ENCODE peak calls at places on chromosomes 1 and 21, in eight cellular contexts. One of them, this sample, is unnamed. For H3K36me3 and H3K27me3, the result is how much of the 10 kb centered on the place peaks cover.

GRCh38 chr1:196497824-196498223 is 110.4 kb downstream of the KCNT2 start:
- DNase-seq in heart right ventricle: no peak
- DNase-seq in uterus: no peak
- DNase-seq in K562: no peak
- DNase-seq in stomach: no peak
- DNase-seq in left ventricle myocardium inferior: no peak
- DNase-seq in mammary epithelial cell: no peak
- DNase-seq in endothelial cell of umbilical vein: no peak
- DNase-seq in this sample: no peak

GRCh38 chr1:35192056-35192852 is 691 bp downstream of the SFPQ start:
- DNase-seq in K562: peak
- DNase-seq in left ventricle myocardium inferior: peak
- DNase-seq in uterus: peak
- DNase-seq in mammary epithelial cell: peak
- DNase-seq in stomach: peak
- DNase-seq in endothelial cell of umbilical vein: peak
- DNase-seq in heart right ventricle: peak
- DNase-seq in this sample: peak

GRCh38 chr21:40881767-40882166 is 34.8 kb upstream of the DSCAM start:
- DNase-seq in K562: no peak
- DNase-seq in uterus: no peak
- DNase-seq in mammary epithelial cell: no peak
- DNase-seq in endothelial cell of umbilical vein: no peak
- DNase-seq in left ventricle myocardium inferior: no peak
- DNase-seq in stomach: peak
- DNase-seq in heart right ventricle: no peak
- DNase-seq in this sample: no peak

GRCh38 chr1:110607663-110608230 is 1.6 kb upstream of the KCNA2 start:
- DNase-seq in mammary epithelial cell: no peak
- DNase-seq in uterus: no peak
- DNase-seq in left ventricle myocardium inferior: no peak
- DNase-seq in endothelial cell of umbilical vein: no peak
- DNase-seq in stomach: no peak
- DNase-seq in heart right ventricle: no peak
- DNase-seq in K562: no peak
- DNase-seq in this sample: no peak

GRCh38 chr1:29213055-29213454 is 17.7 kb downstream of the MECR start:
- DNase-seq in stomach: no peak
- DNase-seq in endothelial cell of umbilical vein: no peak
- DNase-seq in left ventricle myocardium inferior: no peak
- DNase-seq in heart right ventricle: no peak
- DNase-seq in uterus: no peak
- DNase-seq in mammary epithelial cell: no peak
- DNase-seq in K562: no peak
- DNase-seq in this sample: no peak

GRCh38 chr1:3501856-3502665 is 47.6 kb downstream of the ARHGEF16 start:
- DNase-seq in endothelial cell of umbilical vein: peak
- DNase-seq in left ventricle myocardium inferior: peak
- DNase-seq in heart right ventricle: peak
- DNase-seq in uterus: no peak
- DNase-seq in stomach: peak
- DNase-seq in K562: peak
- DNase-seq in mammary epithelial cell: peak
- DNase-seq in this sample: peak

GRCh38 chr1:176575991-176576390 is 113.0 kb downstream of the PAPPA2 start:
- DNase-seq in endothelial cell of umbilical vein: no peak
- DNase-seq in left ventricle myocardium inferior: no peak
- DNase-seq in heart right ventricle: no peak
- DNase-seq in mammary epithelial cell: no peak
- DNase-seq in K562: no peak
- DNase-seq in stomach: no peak
- DNase-seq in uterus: no peak
- DNase-seq in this sample: no peak

GRCh38 chr1:94552071-94552586 is 10.6 kb upstream of the F3 start:
- DNase-seq in mammary epithelial cell: peak
- DNase-seq in left ventricle myocardium inferior: peak
- DNase-seq in K562: no peak
- DNase-seq in stomach: no peak
- DNase-seq in heart right ventricle: no peak
- DNase-seq in endothelial cell of umbilical vein: no peak
- DNase-seq in uterus: no peak
- DNase-seq in this sample: no peak

GRCh38 chr1:226481133-226481532 is 67.4 kb upstream of the STUM start:
- DNase-seq in uterus: no peak
- DNase-seq in endothelial cell of umbilical vein: no peak
- DNase-seq in left ventricle myocardium inferior: no peak
- DNase-seq in K562: no peak
- DNase-seq in stomach: no peak
- DNase-seq in mammary epithelial cell: no peak
- DNase-seq in heart right ventricle: no peak
- DNase-seq in this sample: no peak

GRCh38 chr1:116909511-116910378 is at the start of gene PTGFRN:
- DNase-seq in uterus: peak
- DNase-seq in left ventricle myocardium inferior: peak
- DNase-seq in stomach: peak
- DNase-seq in heart right ventricle: peak
- DNase-seq in endothelial cell of umbilical vein: peak
- DNase-seq in K562: peak
- DNase-seq in mammary epithelial cell: peak
- DNase-seq in this sample: peak

GRCh38 chr21:45852886-45853400 is 128.6 kb upstream of the COL6A1 start:
- DNase-seq in left ventricle myocardium inferior: no peak
- DNase-seq in mammary epithelial cell: no peak
- DNase-seq in stomach: peak
- DNase-seq in endothelial cell of umbilical vein: no peak
- DNase-seq in heart right ventricle: no peak
- DNase-seq in K562: no peak
- DNase-seq in uterus: no peak
- DNase-seq in this sample: no peak

GRCh38 chr1:110672001-110672752 is 2.6 kb downstream of the KCNA3 start:
- DNase-seq in endothelial cell of umbilical vein: no peak
- DNase-seq in uterus: no peak
- DNase-seq in K562: peak
- DNase-seq in mammary epithelial cell: no peak
- DNase-seq in left ventricle myocardium inferior: no peak
- DNase-seq in stomach: no peak
- DNase-seq in heart right ventricle: no peak
- DNase-seq in this sample: peak

GRCh38 chr1:116857092-116857491 is 52.6 kb upstream of the PTGFRN start:
- DNase-seq in endothelial cell of umbilical vein: no peak
- DNase-seq in stomach: no peak
- DNase-seq in uterus: no peak
- DNase-seq in left ventricle myocardium inferior: no peak
- DNase-seq in K562: no peak
- DNase-seq in mammary epithelial cell: no peak
- DNase-seq in heart right ventricle: no peak
- DNase-seq in this sample: no peak

GRCh38 chr1:58968360-58968952 is 184.6 kb upstream of the JUN start:
- DNase-seq in left ventricle myocardium inferior: peak
- DNase-seq in stomach: peak
- DNase-seq in heart right ventricle: peak
- DNase-seq in uterus: peak
- DNase-seq in K562: peak
- DNase-seq in mammary epithelial cell: no peak
- DNase-seq in endothelial cell of umbilical vein: peak
- DNase-seq in this sample: peak

GRCh38 chr1:14522331-14523241 is 75.9 kb upstream of the KAZN start:
- DNase-seq in mammary epithelial cell: peak
- DNase-seq in K562: peak
- DNase-seq in heart right ventricle: peak
- DNase-seq in endothelial cell of umbilical vein: no peak
- DNase-seq in uterus: peak
- DNase-seq in left ventricle myocardium inferior: peak
- DNase-seq in stomach: no peak
- DNase-seq in this sample: peak

GRCh38 chr1:18155881-18156385 is 48.3 kb downstream of the IGSF21 start:
- DNase-seq in endothelial cell of umbilical vein: no peak
- DNase-seq in uterus: no peak
- DNase-seq in K562: no peak
- DNase-seq in stomach: no peak
- DNase-seq in heart right ventricle: no peak
- DNase-seq in left ventricle myocardium inferior: no peak
- DNase-seq in mammary epithelial cell: no peak
- DNase-seq in this sample: no peak

GRCh38 chr1:241413386-241413785 is 56.4 kb upstream of the RGS7 start:
- DNase-seq in left ventricle myocardium inferior: no peak
- DNase-seq in uterus: no peak
- DNase-seq in mammary epithelial cell: peak
- DNase-seq in stomach: no peak
- DNase-seq in endothelial cell of umbilical vein: peak
- DNase-seq in K562: no peak
- DNase-seq in heart right ventricle: no peak
- DNase-seq in this sample: peak

GRCh38 chr1:28640766-28641165 is 2.1 kb downstream of the TAF12 start:
- DNase-seq in left ventricle myocardium inferior: no peak
- DNase-seq in K562: no peak
- DNase-seq in stomach: no peak
- DNase-seq in mammary epithelial cell: peak
- DNase-seq in heart right ventricle: no peak
- DNase-seq in endothelial cell of umbilical vein: peak
- DNase-seq in uterus: no peak
- DNase-seq in this sample: no peak

GRCh38 chr1:209675567-209676154 is 449 bp downstream of the G0S2 start:
- DNase-seq in left ventricle myocardium inferior: peak
- DNase-seq in endothelial cell of umbilical vein: peak
- DNase-seq in stomach: peak
- DNase-seq in heart right ventricle: peak
- DNase-seq in K562: no peak
- DNase-seq in uterus: peak
- DNase-seq in mammary epithelial cell: no peak
- DNase-seq in this sample: peak

GRCh38 chr1:156571261-156571958 is 955 bp downstream of the IQGAP3 start:
- DNase-seq in endothelial cell of umbilical vein: peak
- DNase-seq in K562: no peak
- DNase-seq in heart right ventricle: no peak
- DNase-seq in stomach: no peak
- DNase-seq in uterus: no peak
- DNase-seq in left ventricle myocardium inferior: no peak
- DNase-seq in mammary epithelial cell: peak
- DNase-seq in this sample: no peak

DNA sequence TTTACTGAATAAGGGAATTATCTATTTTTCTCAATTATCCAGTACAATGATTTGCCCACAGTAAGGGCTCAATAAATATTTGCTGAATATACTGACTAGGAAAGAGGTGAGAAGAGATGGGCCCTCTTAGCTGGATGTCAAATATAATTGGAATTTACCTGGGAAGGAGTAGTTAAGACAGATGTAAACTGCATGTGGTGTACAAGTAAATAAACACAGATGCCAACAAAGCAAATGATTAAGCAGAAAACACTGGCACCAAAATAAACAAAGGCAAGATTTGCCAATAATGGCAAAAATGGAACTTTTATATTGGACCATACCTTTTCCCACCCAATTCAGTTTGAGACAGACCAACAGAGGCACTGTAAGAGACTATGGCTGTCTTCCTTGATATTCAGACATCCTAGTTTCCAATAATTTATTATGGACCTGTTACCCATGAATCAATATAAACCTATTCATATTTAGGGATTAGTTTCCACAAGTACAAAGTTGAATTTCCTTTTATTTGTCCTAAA is 7.4 kb downstream of the PNRC2 start:
- DNase-seq in endothelial cell of umbilical vein: no peak
- DNase-seq in mammary epithelial cell: no peak
- DNase-seq in stomach: no peak
- DNase-seq in heart right ventricle: no peak
- DNase-seq in uterus: no peak
- DNase-seq in left ventricle myocardium inferior: no peak
- DNase-seq in K562: no peak
- DNase-seq in this sample: no peak
- H3K36me3 ChIP-seq in endothelial cell of umbilical vein: under half
- H3K36me3 ChIP-seq in mammary epithelial cell: under half
- H3K36me3 ChIP-seq in stomach: half or more
- H3K36me3 ChIP-seq in heart right ventricle: half or more
- H3K36me3 ChIP-seq in uterus: under half
- H3K36me3 ChIP-seq in left ventricle myocardium inferior: half or more
- H3K36me3 ChIP-seq in K562: half or more
- H3K36me3 ChIP-seq in this sample: under half

GRCh38 chr1:89599332-89599630 is 33.6 kb upstream of the LRRC8C start:
- DNase-seq in K562: no peak
- DNase-seq in mammary epithelial cell: no peak
- DNase-seq in heart right ventricle: no peak
- DNase-seq in stomach: no peak
- DNase-seq in endothelial cell of umbilical vein: no peak
- DNase-seq in left ventricle myocardium inferior: no peak
- DNase-seq in uterus: no peak
- DNase-seq in this sample: no peak
- TF ChIP-seq CTCF in K562: no peak
- TF ChIP-seq CTCF in mammary epithelial cell: no peak
- TF ChIP-seq CTCF in heart right ventricle: peak
- TF ChIP-seq CTCF in stomach: no peak
- TF ChIP-seq CTCF in endothelial cell of umbilical vein: no peak
- TF ChIP-seq CTCF in left ventricle myocardium inferior: peak
- TF ChIP-seq CTCF in uterus: no peak
- TF ChIP-seq CTCF in this sample: no peak

GRCh38 chr1:207463571-207463970 is 9.4 kb downstream of the CR2 start:
- DNase-seq in endothelial cell of umbilical vein: no peak
- DNase-seq in stomach: no peak
- DNase-seq in K562: no peak
- DNase-seq in left ventricle myocardium inferior: no peak
- DNase-seq in heart right ventricle: no peak
- DNase-seq in mammary epithelial cell: no peak
- DNase-seq in uterus: no peak
- DNase-seq in this sample: no peak
- H3K27me3 ChIP-seq in endothelial cell of umbilical vein: under half
- H3K27me3 ChIP-seq in stomach: under half
- H3K27me3 ChIP-seq in K562: under half
- H3K27me3 ChIP-seq in left ventricle myocardium inferior: half or more
- H3K27me3 ChIP-seq in heart right ventricle: under half
- H3K27me3 ChIP-seq in mammary epithelial cell: under half
- H3K27me3 ChIP-seq in uterus: under half
- H3K27me3 ChIP-seq in this sample: under half

GRCh38 chr1:11071463-11072215 is 11.8 kb upstream of the SRM start:
- DNase-seq in K562: no peak
- DNase-seq in heart right ventricle: no peak
- DNase-seq in endothelial cell of umbilical vein: no peak
- DNase-seq in uterus: no peak
- DNase-seq in stomach: peak
- DNase-seq in mammary epithelial cell: no peak
- DNase-seq in left ventricle myocardium inferior: no peak
- DNase-seq in this sample: no peak

GRCh38 chr1:11068556-11069232 is 8.9 kb upstream of the SRM start:
- DNase-seq in left ventricle myocardium inferior: no peak
- DNase-seq in endothelial cell of umbilical vein: no peak
- DNase-seq in heart right ventricle: no peak
- DNase-seq in uterus: no peak
- DNase-seq in mammary epithelial cell: no peak
- DNase-seq in stomach: no peak
- DNase-seq in K562: no peak
- DNase-seq in this sample: no peak

GRCh38 chr1:11069233-11069950 is 9.6 kb upstream of the SRM start:
- DNase-seq in heart right ventricle: no peak
- DNase-seq in K562: no peak
- DNase-seq in uterus: no peak
- DNase-seq in endothelial cell of umbilical vein: no peak
- DNase-seq in stomach: no peak
- DNase-seq in left ventricle myocardium inferior: no peak
- DNase-seq in mammary epithelial cell: no peak
- DNase-seq in this sample: no peak

GRCh38 chr1:11070876-11071275 is 11.1 kb upstream of the SRM start:
- DNase-seq in endothelial cell of umbilical vein: no peak
- DNase-seq in stomach: no peak
- DNase-seq in mammary epithelial cell: no peak
- DNase-seq in left ventricle myocardium inferior: no peak
- DNase-seq in K562: no peak
- DNase-seq in heart right ventricle: no peak
- DNase-seq in uterus: no peak
- DNase-seq in this sample: no peak

GRCh38 chr1:11072216-11072917 is 12.5 kb upstream of the SRM start:
- DNase-seq in uterus: no peak
- DNase-seq in K562: no peak
- DNase-seq in heart right ventricle: no peak
- DNase-seq in stomach: no peak
- DNase-seq in mammary epithelial cell: no peak
- DNase-seq in left ventricle myocardium inferior: no peak
- DNase-seq in endothelial cell of umbilical vein: no peak
- DNase-seq in this sample: peak
- H3K36me3 ChIP-seq in uterus: under half
- H3K36me3 ChIP-seq in K562: half or more
- H3K36me3 ChIP-seq in heart right ventricle: half or more
- H3K36me3 ChIP-seq in stomach: half or more
- H3K36me3 ChIP-seq in mammary epithelial cell: under half
- H3K36me3 ChIP-seq in left ventricle myocardium inferior: half or more
- H3K36me3 ChIP-seq in endothelial cell of umbilical vein: under half
- H3K36me3 ChIP-seq in this sample: under half

This sample was measured in GM06990.